ENCODE peak calls at places on chromosomes 12 and 14, in ten cellular contexts. Y is H4; F is fibroblast of mammary gland; M is aorta; S is HFFc6; C is naive thymus-derived CD8-positive, alpha-beta T cell; T is NCI-H2081; J is astrocyte of the cerebellum; W is H54; X is RWPE1. Q is an unnamed sample.

GRCh38 chr12:119988440-119988787 is 622 bp upstream of the BICDL1 start:
- DNase-seq in Y (peak), W (peak), M (no peak), F (peak), X (peak), S (peak), C (no peak), T (no peak), J (no peak), Q (no peak)

GRCh38 chr12:6827982-6828670 is at the start of gene P3H3:
- DNase-seq in C (no peak), Y (peak), X (no peak), W (peak), T (peak), J (no peak), M (peak), F (peak), S (peak), Q (peak)

GRCh38 chr12:8658361-8658760 is 4.3 kb downstream of the MFAP5 start:
- DNase-seq in Y (peak), W (peak), J (peak), F (peak), X (peak), M (no peak), C (no peak), S (peak), T (no peak), Q (no peak)

GRCh38 chr14:86404425-86404824 is 874.5 kb downstream of the FLRT2 start:
- DNase-seq in J (no peak), W (no peak), C (no peak), M (no peak), F (no peak), Y (no peak), S (peak), X (no peak), T (no peak), Q (no peak)

GRCh38 chr14:91482278-91483023 is 27.7 kb downstream of the PPP4R3A start:
- DNase-seq in T (no peak), S (no peak), M (no peak), X (no peak), J (no peak), C (no peak), Y (no peak), F (peak), W (no peak), Q (no peak)

GRCh38 chr14:76644875-76645518 is 116.3 kb upstream of the VASH1 start:
- DNase-seq in C (no peak), M (no peak), J (peak), W (peak), S (peak), X (peak), F (peak), T (peak), Y (peak), Q (no peak)

GRCh38 chr12:7131502-7131866 is 1.3 kb downstream of the CLSTN3 start:
- DNase-seq in Y (peak), C (no peak), J (no peak), X (no peak), S (no peak), M (no peak), W (no peak), F (no peak), T (no peak), Q (peak)

GRCh38 chr12:69844836-69845235 is 19.8 kb downstream of the MYRFL start:
- DNase-seq in Y (no peak), S (no peak), F (no peak), J (no peak), T (no peak), W (no peak), M (no peak), C (no peak), X (no peak), Q (no peak)

GRCh38 chr14:30193791-30194407 is 266.3 kb upstream of the PRKD1 start:
- DNase-seq in S (peak), C (no peak), X (peak), Y (no peak), F (peak), M (no peak), T (no peak), J (no peak), W (no peak), Q (no peak)

GRCh38 chr12:104722541-104723534 is 235.3 kb downstream of the SLC41A2 start:
- DNase-seq in X (no peak), M (peak), Y (no peak), F (no peak), J (no peak), T (no peak), W (no peak), C (no peak), S (no peak), Q (no peak)

GRCh38 chr12:78331764-78332163 is 501.1 kb downstream of the NAV3 start:
- DNase-seq in T (no peak), M (no peak), S (no peak), F (no peak), C (no peak), W (no peak), J (no peak), Y (no peak), X (no peak), Q (no peak)

GRCh38 chr14:52391866-52392600 is 77.9 kb downstream of the PTGER2 start:
- DNase-seq in Y (peak), X (no peak), J (peak), W (peak), C (no peak), S (peak), T (no peak), M (no peak), F (peak), Q (no peak)

GRCh38 chr12:2013527-2014223 is 9.4 kb upstream of the DCP1B start:
- DNase-seq in J (no peak), X (no peak), F (no peak), S (no peak), W (no peak), Y (peak), T (no peak), M (no peak), C (no peak), Q (peak)

GRCh38 chr14:70315942-70316341 is 43.5 kb downstream of the COX16 start:
- DNase-seq in S (no peak), J (no peak), Y (no peak), X (peak), T (no peak), C (no peak), F (no peak), M (no peak), W (no peak), Q (no peak)

GRCh38 chr14:64541971-64542838 is 1.7 kb downstream of the HSPA2 start:
- DNase-seq in S (no peak), J (no peak), M (no peak), C (no peak), X (no peak), W (no peak), T (no peak), Y (no peak), F (no peak), Q (no peak)

GRCh38 chr14:51422704-51423103 is 182.7 kb downstream of the TMX1 start:
- DNase-seq in X (no peak), Y (no peak), S (no peak), T (no peak), C (no peak), J (no peak), F (no peak), M (no peak), W (no peak), Q (no peak)

GRCh38 chr14:71142375-71143038 is 235.2 kb downstream of the PCNX1 start:
- DNase-seq in X (no peak), F (peak), W (peak), M (no peak), T (no peak), J (peak), Y (peak), S (peak), C (no peak), Q (no peak)

GRCh38 chr12:116389990-116390655 is 112.6 kb upstream of the MED13L start:
- DNase-seq in C (no peak), J (peak), Y (peak), W (peak), T (no peak), S (peak), M (no peak), X (peak), F (peak), Q (no peak)

GRCh38 chr12:31752450-31752849 is 23.6 kb upstream of the AMN1 start:
- DNase-seq in F (no peak), X (no peak), J (no peak), W (no peak), S (no peak), C (no peak), T (no peak), M (no peak), Y (no peak), Q (no peak)

GRCh38 chr14:94768521-94769412 is 1.1 kb downstream of the GSC start:
- DNase-seq in W (no peak), F (peak), J (no peak), C (no peak), S (no peak), Y (no peak), M (no peak), T (no peak), X (no peak), Q (peak)

GRCh38 chr12:98420403-98420800 is 95.0 kb upstream of the TMPO start:
- DNase-seq in M (no peak), S (no peak), Y (no peak), T (no peak), J (no peak), X (no peak), W (no peak), F (no peak), C (no peak), Q (no peak)

GRCh38 chr12:49792976-49793580 is 35.1 kb downstream of the NCKAP5L start:
- DNase-seq in J (no peak), S (no peak), X (no peak), C (no peak), Y (no peak), W (no peak), T (no peak), M (no peak), F (no peak), Q (no peak)

GRCh38 chr12:107277850-107278249 is 184.5 kb upstream of the CRY1 start:
- DNase-seq in Y (no peak), X (peak), T (no peak), M (no peak), F (peak), S (no peak), C (no peak), W (peak), J (peak), Q (no peak)

GRCh38 chr14:24411468-24412454 is 13.0 kb downstream of the NYNRIN start:
- DNase-seq in M (no peak), T (peak), S (peak), X (peak), C (no peak), Y (peak), F (peak), J (peak), W (peak), Q (no peak)

GRCh38 chr12:91413591-91413990 is 231.0 kb upstream of the DCN start:
- DNase-seq in S (no peak), Y (peak), C (no peak), M (no peak), X (peak), J (no peak), F (peak), W (no peak), T (no peak), Q (no peak)

GRCh38 chr14:99803106-99803437 is 9.9 kb downstream of the EML1 start:
- DNase-seq in X (no peak), Y (no peak), W (no peak), S (no peak), C (no peak), T (no peak), J (no peak), M (no peak), F (no peak), Q (no peak)

GRCh38 chr12:56479625-56480024 is 8.3 kb downstream of the GLS2 start:
- DNase-seq in T (no peak), W (no peak), X (no peak), J (no peak), F (no peak), S (no peak), Y (no peak), M (no peak), C (no peak), Q (no peak)

GRCh38 chr12:131950182-131950913 is 606 bp downstream of the EP400 start:
- DNase-seq in M (peak), C (peak), F (no peak), J (no peak), Y (no peak), S (no peak), T (no peak), W (no peak), X (peak), Q (peak)

GRCh38 chr14:67516679-67517078 is 16.4 kb upstream of the PLEKHH1 start:
- DNase-seq in X (no peak), M (no peak), W (no peak), T (no peak), Y (no peak), S (no peak), C (no peak), F (no peak), J (no peak), Q (no peak)

GRCh38 chr12:132189378-132190011 is 45.2 kb downstream of the NOC4L start:
- DNase-seq in W (peak), T (peak), S (peak), Y (peak), J (peak), C (peak), X (peak), M (peak), F (peak), Q (peak)

GRCh38 chr12:127393896-127394295 is 873.1 kb upstream of the TMEM132C start:
- DNase-seq in C (no peak), F (peak), M (no peak), T (no peak), W (peak), X (peak), J (no peak), S (peak), Y (peak), Q (no peak)

GRCh38 chr12:117685115-117685926 is 283.5 kb downstream of the KSR2 start:
- DNase-seq in T (peak), M (peak), J (peak), W (peak), X (peak), F (peak), Y (peak), S (peak), C (no peak), Q (peak)